ENCODE peak calls at places on chromosomes 4 and X, in seven cellular contexts. O is hepatocyte, T is neuronal stem cell, A is OCI-LY7, B is HepG2, X is PC-3, F is fibroblast of lung. C is an unnamed sample.

GRCh38 chr4:108118505-108118904 is 50.2 kb downstream of the LEF1 start:
- DNase-seq in A (peak; percentile 20), X (peak; percentile 74), F (no peak), T (no peak), B (peak; percentile 43), O (peak; percentile 28), C (no peak)

GRCh38 chrX:56762707-56763555 is 33.9 kb downstream of the NBDY start:
- DNase-seq in X (no peak), F (no peak), A (no peak), B (no peak), T (no peak), O (no peak), C (no peak)

GRCh38 chr4:40607224-40607623 is 22.4 kb downstream of the RBM47 start:
- DNase-seq in B (no peak), A (no peak), T (no peak), X (no peak), O (no peak), F (peak; percentile 45), C (no peak)

GRCh38 chrX:148389629-148390028 is 110.8 kb upstream of the AFF2 start:
- DNase-seq in A (no peak), B (no peak), F (no peak), O (no peak), X (no peak), T (no peak), C (no peak)

GRCh38 chrX:100208076-100208475 is 202.0 kb downstream of the PCDH19 start:
- DNase-seq in X (no peak), O (no peak), F (no peak), A (no peak), T (no peak), B (no peak), C (no peak)

GRCh38 chr4:176043838-176044588 is 21.6 kb upstream of the WDR17 start:
- DNase-seq in T (no peak), X (no peak), F (no peak), A (peak; percentile 50), B (no peak), O (no peak), C (no peak)

GRCh38 chr4:182584016-182584415 is 333.2 kb downstream of the DCTD start:
- DNase-seq in O (no peak), T (no peak), F (no peak), X (no peak), B (no peak), A (no peak), C (no peak)

GRCh38 chr4:23827971-23828680 is 61.7 kb downstream of the PPARGC1A start:
- DNase-seq in F (peak; percentile 41), B (no peak), A (no peak), X (no peak), O (no peak), T (no peak), C (no peak)

GRCh38 chrX:42093756-42094155 is 170.4 kb upstream of the CASK start:
- DNase-seq in B (no peak), A (no peak), T (no peak), F (no peak), O (peak; percentile 10), X (no peak), C (no peak)

GRCh38 chrX:18886005-18886343 is 97.9 kb downstream of the PHKA2 start:
- DNase-seq in X (no peak), B (no peak), F (no peak), T (no peak), O (no peak), A (no peak), C (no peak)

GRCh38 chr4:54657194-54657555 is 582 bp upstream of the KIT start:
- DNase-seq in X (no peak), T (no peak), B (no peak), A (no peak), F (no peak), O (no peak), C (peak; percentile 14)

GRCh38 chr4:156575430-156576073 is 396.0 kb downstream of the PDGFC start:
- DNase-seq in T (no peak), X (peak; percentile 32), B (no peak), A (no peak), F (no peak), O (no peak), C (no peak)

GRCh38 chrX:13780868-13781427 is 35.9 kb downstream of the GPM6B start:
- DNase-seq in X (no peak), A (no peak), B (no peak), F (no peak), T (no peak), O (no peak), C (no peak)

GRCh38 chrX:123219916-123220315 is 35.8 kb downstream of the GRIA3 start:
- DNase-seq in B (peak; percentile 11), A (no peak), T (no peak), O (no peak), F (no peak), X (no peak), C (peak; percentile 27)

GRCh38 chr4:13548059-13548983 is 4.0 kb upstream of the NKX3-2 start:
- DNase-seq in A (no peak), O (no peak), F (no peak), T (no peak), X (peak; percentile 22), B (no peak), C (peak; percentile 35)

GRCh38 chrX:2638279-2638678 is 52.8 kb upstream of the CD99 start:
- DNase-seq in T (no peak), B (no peak), A (no peak), X (no peak), F (no peak), O (no peak), C (no peak)

DNA sequence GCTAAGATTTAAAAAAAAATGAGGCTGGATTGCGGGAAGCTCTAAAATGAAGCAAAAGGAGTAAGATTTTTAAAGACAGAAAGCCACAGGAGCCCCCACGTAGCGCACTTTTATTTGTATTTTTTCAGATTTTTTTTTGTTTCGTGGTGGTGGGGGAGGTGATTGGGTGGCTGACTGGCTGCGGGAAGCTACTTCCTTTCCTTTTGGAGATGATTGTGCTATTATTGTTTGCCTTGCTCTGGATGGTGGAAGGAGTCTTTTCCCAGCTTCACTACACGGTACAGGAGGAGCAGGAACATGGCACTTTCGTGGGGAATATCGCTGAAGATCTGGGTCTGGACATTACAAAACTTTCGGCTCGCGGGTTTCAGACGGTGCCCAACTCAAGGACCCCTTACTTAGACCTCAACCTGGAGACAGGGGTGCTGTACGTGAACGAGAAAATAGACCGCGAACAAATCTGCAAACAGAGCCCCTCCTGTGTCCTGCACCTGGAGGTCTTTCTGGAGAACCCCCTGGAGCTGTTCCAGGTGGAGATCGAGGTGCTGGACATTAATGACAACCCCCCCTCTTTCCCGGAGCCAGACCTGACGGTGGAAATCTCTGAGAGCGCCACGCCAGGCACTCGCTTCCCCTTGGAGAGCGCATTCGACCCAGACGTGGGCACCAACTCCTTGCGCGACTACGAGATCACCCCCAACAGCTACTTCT is 993 bp downstream of the PCDH10 start:
- DNase-seq in T (no peak), O (no peak), B (no peak), A (no peak), X (no peak), F (peak; percentile 13), C (no peak)
- H3K4me2 ChIP-seq in T (peak overlapping the region; percentile 90), O (peak overlapping the region; percentile 87), B (no peak overlapping the region), A (no peak overlapping the region), X (peak overlapping the region; percentile 92), F (peak overlapping the region; percentile 71), C (peak overlapping the region; percentile 82)

DNA sequence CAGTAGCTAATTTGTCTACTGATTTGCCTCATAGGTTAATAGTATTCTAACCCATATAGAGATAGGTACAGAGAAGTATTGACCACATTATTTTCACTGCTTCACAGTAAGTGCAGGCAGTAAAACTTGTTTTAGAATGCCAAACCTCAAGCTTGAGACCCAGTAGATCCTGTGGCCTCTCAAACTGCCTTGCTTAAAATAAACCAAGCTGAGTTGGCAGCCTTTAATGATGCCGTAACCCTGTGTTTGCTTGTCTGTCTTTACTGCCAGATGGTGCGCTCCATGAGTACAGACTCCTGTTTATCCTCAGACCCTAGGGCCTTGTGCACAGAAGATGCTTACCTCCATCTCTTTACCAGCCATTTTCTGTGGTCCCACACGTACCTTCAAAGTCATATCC is 50.8 kb downstream of the ANXA3 start:
- DNase-seq in X (no peak), B (no peak), O (no peak), T (no peak), F (peak; percentile 25), A (no peak), C (no peak)
- H3K4me2 ChIP-seq in X (no peak overlapping the region), B (no peak overlapping the region), O (no peak overlapping the region), T (no peak overlapping the region), F (no peak overlapping the region), A (no peak overlapping the region), C (no peak overlapping the region)

DNA sequence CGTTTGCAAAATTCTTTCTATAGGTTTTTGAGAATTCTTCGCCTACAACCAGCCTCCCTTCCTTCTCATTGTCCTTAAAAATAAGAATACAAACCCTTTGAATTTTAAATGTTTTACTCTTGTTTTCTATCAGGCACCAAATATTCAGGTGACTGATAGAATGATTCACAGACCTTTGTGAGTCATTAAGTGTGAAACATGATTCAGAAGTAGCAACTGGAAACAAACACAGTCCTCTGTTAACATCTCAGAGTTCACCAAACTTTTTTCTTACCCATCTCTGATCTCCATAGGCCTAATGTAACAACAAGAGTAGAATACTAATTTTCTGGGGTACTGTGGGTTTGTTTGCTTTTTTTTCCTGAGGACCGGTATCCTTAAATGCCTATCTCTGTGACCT is 63.4 kb upstream of the MAB21L2 start:
- DNase-seq in T (no peak), F (peak; percentile 18), X (peak; percentile 74), O (no peak), B (no peak), A (no peak), C (no peak)
- H3K4me2 ChIP-seq in T (no peak overlapping the region), F (no peak overlapping the region), X (peak overlapping the region; percentile 51), O (no peak overlapping the region), B (no peak overlapping the region), A (no peak overlapping the region), C (no peak overlapping the region)

GRCh38 chr4:2007804-2008670 is 737 bp downstream of the NELFA start:
- DNase-seq in F (no peak), T (peak; percentile 18), B (no peak), O (peak; percentile 36), A (no peak), X (no peak), C (peak; percentile 78)

GRCh38 chr4:2009651-2010233 is 968 bp upstream of the NELFA start:
- DNase-seq in O (peak; percentile 85), A (peak; percentile 51), X (peak; percentile 55), B (peak; percentile 76), T (no peak), F (peak; percentile 53), C (peak; percentile 87)

GRCh38 chr4:2008921-2009650 is at the start of gene NELFA:
- DNase-seq in A (peak; percentile 98), B (peak; percentile 93), F (peak; percentile 94), X (peak; percentile 92), O (peak; percentile 97), T (peak; percentile 98), C (peak; percentile 96)

GRCh38 chr4:2006956-2007653 is 1.7 kb downstream of the NELFA start:
- DNase-seq in O (no peak), A (no peak), T (no peak), B (peak; percentile 29), X (no peak), F (no peak), C (no peak)

DNA sequence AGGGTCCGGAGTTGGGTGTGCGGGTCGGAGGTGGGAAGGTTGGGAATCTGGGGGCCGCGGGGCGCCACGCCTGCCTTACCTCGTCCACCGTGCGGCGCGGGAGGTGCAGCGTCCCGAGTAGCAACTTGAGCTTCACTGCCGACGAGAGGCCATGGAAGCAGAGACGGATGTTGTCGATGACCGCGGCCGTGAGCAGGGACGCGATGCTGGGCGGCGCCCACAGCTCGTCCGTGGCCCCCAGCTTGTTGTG is 178 bp downstream of the NELFA start:
- DNase-seq in X (no peak), T (no peak), B (no peak), A (no peak), F (no peak), O (no peak), C (no peak)
- H3K4me2 ChIP-seq in X (peak overlapping the region; percentile 100), T (peak overlapping the region; percentile 57), B (peak overlapping the region; percentile 39), A (peak overlapping the region; percentile 79), F (no peak overlapping the region), O (peak overlapping the region; percentile 78), C (peak overlapping the region; percentile 95)

GRCh38 chr4:120616-121015 is 3.7 kb upstream of the ZNF718 start:
- DNase-seq in F (no peak), A (no peak), O (peak; percentile 0), X (no peak), B (no peak), T (no peak), C (no peak)
- H3K4me2 ChIP-seq in F (no peak overlapping the region), A (no peak overlapping the region), O (no peak overlapping the region), X (no peak overlapping the region), B (no peak overlapping the region), T (no peak overlapping the region), C (no peak overlapping the region)